ENCODE peak calls at places on chromosomes 5 and 9, in eight cellular contexts. T is pancreas, V is WERI-Rb-1, W is fibroblast of lung, U is B cell, I is H1, N is mammary epithelial cell, A is AG09319. Y is an unnamed sample.

GRCh38 chr9:114779352-114779845 is 26.4 kb downstream of the TNFSF15 start:
- DNase-seq in T (peak; percentile 85), V (no peak), W (no peak), U (no peak), I (no peak), N (peak; percentile 81), A (no peak), Y (no peak)

GRCh38 chr9:116791314-116791713 is 104.2 kb downstream of the TRIM32 start:
- DNase-seq in T (no peak), V (no peak), W (peak; percentile 49), U (no peak), I (no peak), N (no peak), A (no peak), Y (no peak)

GRCh38 chr5:176629853-176630680 is at the start of the genes EIF4E1B and SNCB:
- DNase-seq in T (no peak), V (peak; percentile 75), W (peak; percentile 30), U (peak; percentile 93), I (no peak), N (peak; percentile 51), A (no peak), Y (peak; percentile 80)

GRCh38 chr5:180281706-180282105 is 10.2 kb downstream of the MAPK9 start:
- DNase-seq in T (no peak), V (no peak), W (no peak), U (no peak), I (no peak), N (no peak), A (no peak), Y (no peak)

GRCh38 chr5:180090098-180090768 is 18.7 kb upstream of the RNF130 start:
- DNase-seq in T (peak; percentile 55), V (peak; percentile 56), W (peak; percentile 65), U (peak; percentile 88), I (peak; percentile 80), N (peak; percentile 30), A (no peak), Y (peak; percentile 87)

GRCh38 chr5:1836891-1837880 is 36.0 kb downstream of the NDUFS6 start:
- DNase-seq in T (no peak), V (no peak), W (no peak), U (no peak), I (no peak), N (no peak), A (no peak), Y (no peak)

GRCh38 chr5:148858547-148858946 is 32.1 kb downstream of the ADRB2 start:
- DNase-seq in T (no peak), V (no peak), W (no peak), U (no peak), I (no peak), N (no peak), A (peak; percentile 23), Y (peak; percentile 69)

GRCh38 chr5:88732181-88732633 is 150.8 kb downstream of the MEF2C start:
- DNase-seq in T (no peak), V (no peak), W (no peak), U (no peak), I (no peak), N (no peak), A (no peak), Y (peak; percentile 24)

GRCh38 chr9:110655723-110656641 is 12.6 kb upstream of the MUSK start:
- DNase-seq in T (no peak), V (no peak), W (peak; percentile 90), U (no peak), I (no peak), N (no peak), A (peak; percentile 53), Y (peak; percentile 89)

GRCh38 chr9:91162784-91163440 is 198.8 kb downstream of the AUH start:
- DNase-seq in T (peak; percentile 48), V (no peak), W (peak; percentile 36), U (peak; percentile 19), I (no peak), N (no peak), A (no peak), Y (no peak)

GRCh38 chr9:114687034-114687433 is 5.0 kb upstream of the TEX48 start:
- DNase-seq in T (no peak), V (no peak), W (peak; percentile 68), U (no peak), I (no peak), N (peak; percentile 68), A (no peak), Y (peak; percentile 50)

GRCh38 chr9:107246259-107247254 is 36.5 kb upstream of the RAD23B start:
- DNase-seq in T (no peak), V (peak; percentile 71), W (no peak), U (no peak), I (no peak), N (no peak), A (no peak), Y (no peak)
- TF ChIP-seq CTCF in T (no peak), V (peak; percentile 69), W (no peak), U (no peak), I (peak; percentile 46), N (no peak), A (no peak), Y (no peak)

DNA sequence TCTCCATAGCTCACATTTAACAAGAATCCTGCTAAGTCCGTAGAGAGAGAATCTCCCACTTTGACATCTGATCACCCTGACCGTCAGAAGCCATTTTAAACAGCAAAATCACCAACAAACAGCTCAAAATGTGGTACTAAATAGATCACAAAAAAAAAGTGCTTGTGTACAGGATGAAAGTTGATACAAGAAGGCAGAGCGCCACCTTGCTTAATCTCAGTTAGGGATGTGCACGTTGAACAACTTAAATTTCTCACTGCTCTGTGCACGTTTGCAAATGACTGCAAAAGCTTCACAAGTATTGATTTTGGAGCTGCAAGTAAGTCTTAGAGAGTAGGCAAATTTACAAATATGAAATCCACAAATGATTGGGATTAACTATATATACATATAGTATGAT is 63.1 kb upstream of the NREP start:
- DNase-seq in T (no peak), V (no peak), W (peak; percentile 20), U (no peak), I (no peak), N (no peak), A (no peak), Y (no peak)
- TF ChIP-seq CTCF in T (no peak), V (no peak), W (no peak), U (no peak), I (no peak), N (no peak), A (no peak), Y (no peak)

DNA sequence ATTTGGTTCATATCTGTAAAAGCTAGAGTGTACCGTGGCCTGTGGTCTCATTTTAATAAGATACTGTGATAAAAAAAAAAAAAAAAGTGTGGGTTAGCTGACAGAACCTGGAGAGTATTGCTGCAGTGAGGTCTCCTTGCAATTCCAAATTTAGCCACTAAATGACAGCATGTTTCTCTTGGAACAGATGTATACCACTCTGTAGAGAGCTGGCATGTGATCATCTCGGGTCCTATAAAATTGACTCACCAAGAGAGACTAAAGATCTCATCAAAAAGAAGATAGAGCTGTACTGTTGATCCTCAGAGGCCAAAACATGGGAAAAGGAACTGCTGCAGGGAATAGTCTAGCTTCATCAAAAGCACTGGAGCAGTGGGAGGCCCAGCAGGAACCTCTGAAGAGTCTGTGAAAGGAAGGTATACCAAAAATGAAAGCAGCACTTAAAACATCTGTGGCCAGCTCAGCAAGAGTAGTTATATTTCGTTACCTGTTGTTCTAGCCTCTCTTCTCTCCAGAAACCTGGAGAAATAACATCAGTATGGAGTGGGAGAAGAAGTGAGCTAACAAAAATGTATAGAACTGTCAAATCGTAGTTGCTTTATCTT is 826.8 kb downstream of the EFNA5 start:
- DNase-seq in T (no peak), V (no peak), W (peak; percentile 30), U (no peak), I (no peak), N (peak; percentile 26), A (no peak), Y (peak; percentile 34)
- TF ChIP-seq CTCF in T (no peak), V (peak; percentile 16), W (no peak), U (no peak), I (no peak), N (peak; percentile 35), A (peak; percentile 18), Y (no peak)

GRCh38 chr9:136975624-136976023 is 1.7 kb upstream of the PTGDS start:
- DNase-seq in T (no peak), V (peak; percentile 49), W (no peak), U (no peak), I (no peak), N (no peak), A (no peak), Y (no peak)
- TF ChIP-seq CTCF in T (no peak), V (peak; percentile 60), W (no peak), U (no peak), I (peak; percentile 84), N (no peak), A (no peak), Y (no peak)

DNA sequence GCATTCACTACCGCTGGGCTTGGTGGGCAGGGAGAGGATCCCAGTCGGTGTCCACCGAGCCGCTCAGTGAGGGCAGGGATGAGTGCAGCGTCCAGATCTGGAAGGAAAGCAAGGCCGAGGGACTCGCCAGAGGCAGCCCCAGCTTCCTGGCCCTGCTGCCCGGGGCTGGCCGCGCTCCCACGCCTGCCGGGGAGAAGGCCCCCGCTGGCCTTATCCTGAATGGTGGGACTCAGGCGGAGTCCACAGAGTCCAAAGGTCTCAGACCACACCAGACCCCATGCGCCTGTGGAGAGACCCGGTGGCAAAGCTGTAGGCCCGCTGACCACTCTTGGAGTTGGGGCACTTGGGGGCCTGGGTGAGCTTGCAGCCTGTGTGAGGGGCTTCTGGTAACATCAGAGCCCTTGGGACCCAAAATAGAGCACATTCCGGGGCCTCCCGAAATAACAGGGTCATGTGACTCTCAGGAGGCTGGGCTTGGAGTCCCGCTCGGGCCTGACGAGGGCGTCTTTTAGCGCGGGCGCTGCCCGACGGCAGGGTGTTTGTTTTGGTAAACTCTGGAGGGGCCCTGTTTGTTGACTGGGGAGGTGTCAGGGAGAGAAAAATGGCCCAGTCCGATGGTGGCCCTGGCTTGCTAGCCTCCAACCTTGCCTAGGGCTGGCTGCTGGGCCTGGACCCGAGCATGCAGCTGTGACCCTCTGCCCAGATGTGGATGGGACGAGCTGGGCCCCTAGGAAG is 2.8 kb downstream of the RXRA start:
- DNase-seq in T (no peak), V (no peak), W (peak; percentile 46), U (no peak), I (no peak), N (peak; percentile 14), A (no peak), Y (no peak)
- TF ChIP-seq CTCF in T (no peak), V (no peak), W (no peak), U (no peak), I (no peak), N (no peak), A (peak; percentile 16), Y (no peak)

GRCh38 chr5:159773062-159773924 is 143.0 kb upstream of the ADRA1B start:
- DNase-seq in T (peak; percentile 42), V (peak; percentile 72), W (peak; percentile 89), U (peak; percentile 68), I (no peak), N (peak; percentile 90), A (peak; percentile 40), Y (peak; percentile 94)
- TF ChIP-seq CTCF in T (no peak), V (peak; percentile 76), W (no peak), U (peak; percentile 12), I (peak; percentile 69), N (no peak), A (peak; percentile 16), Y (peak; percentile 8)

Y was measured in foreskin fibroblast.